ENCODE peak calls at places on chromosomes 12 and 14, in four cellular contexts. L is astrocyte of the spinal cord, Z is IMR-90, T is fibroblast of lung. Q is an unnamed sample.

GRCh38 chr14:72613975-72614319 is 280.0 kb downstream of the DPF3 start:
- DNase-seq in L (no peak), T (no peak), Z (no peak), Q (no peak)

GRCh38 chr12:50641566-50641965 is 122.3 kb upstream of the ATF1 start:
- DNase-seq in L (no peak), Z (no peak), T (no peak), Q (no peak)

GRCh38 chr12:89356069-89356665 is 3.9 kb upstream of the DUSP6 start:
- DNase-seq in L (no peak), Z (no peak), T (no peak), Q (no peak)

GRCh38 chr14:54487771-54488170 is 1.0 kb downstream of the GMFB start:
- DNase-seq in T (peak), Z (peak), L (peak), Q (peak)

GRCh38 chr14:23645504-23645811 is 9.3 kb downstream of the DHRS2 start:
- DNase-seq in Z (no peak), L (no peak), T (no peak), Q (no peak)

GRCh38 chr12:105860556-105861207 is 278.1 kb downstream of the NUAK1 start:
- DNase-seq in T (no peak), Z (no peak), L (no peak), Q (no peak)

GRCh38 chr14:23034498-23035302 is at the start of gene PSMB5:
- DNase-seq in T (peak), Z (peak), L (peak), Q (peak)

GRCh38 chr14:25308244-25308643 is 258.3 kb upstream of the STXBP6 start:
- DNase-seq in Z (no peak), L (no peak), T (no peak), Q (no peak)

GRCh38 chr12:94277426-94278000 is 129.1 kb downstream of the PLXNC1 start:
- DNase-seq in Z (peak), L (peak), T (peak), Q (peak)

GRCh38 chr14:98906123-98906995 is 365.6 kb downstream of the BCL11B start:
- DNase-seq in L (peak), T (peak), Z (no peak), Q (no peak)

GRCh38 chr14:104075530-104076151 is 9.9 kb upstream of the ASPG start:
- DNase-seq in T (no peak), Z (no peak), L (no peak), Q (no peak)

GRCh38 chr14:70919774-70920173 is 12.5 kb downstream of the PCNX1 start:
- DNase-seq in Z (peak), T (peak), L (peak), Q (peak)

GRCh38 chr14:38047518-38047917 is 160.2 kb upstream of the SSTR1 start:
- DNase-seq in T (no peak), Z (no peak), L (peak), Q (no peak)

GRCh38 chr12:29374913-29375312 is 6.1 kb downstream of the ERGIC2 start:
- DNase-seq in L (no peak), Z (no peak), T (no peak), Q (no peak)

GRCh38 chr12:19035552-19035951 is 94.0 kb upstream of the PLEKHA5 start:
- DNase-seq in Z (peak), L (no peak), T (peak), Q (peak)

GRCh38 chr12:66217342-66217929 is 28.4 kb downstream of the IRAK3 start:
- DNase-seq in T (no peak), L (no peak), Z (no peak), Q (no peak)

GRCh38 chr12:60197589-60197988 is 601.8 kb downstream of the SLC16A7 start:
- DNase-seq in Z (peak), T (peak), L (no peak), Q (peak)

GRCh38 chr14:101464310-101464983 is 96.8 kb upstream of the DIO3 start:
- DNase-seq in Z (no peak), T (no peak), L (no peak), Q (no peak)

GRCh38 chr14:92974541-92975345 is 51.8 kb downstream of the CHGA start:
- DNase-seq in L (no peak), Z (no peak), T (no peak), Q (no peak)

DNA sequence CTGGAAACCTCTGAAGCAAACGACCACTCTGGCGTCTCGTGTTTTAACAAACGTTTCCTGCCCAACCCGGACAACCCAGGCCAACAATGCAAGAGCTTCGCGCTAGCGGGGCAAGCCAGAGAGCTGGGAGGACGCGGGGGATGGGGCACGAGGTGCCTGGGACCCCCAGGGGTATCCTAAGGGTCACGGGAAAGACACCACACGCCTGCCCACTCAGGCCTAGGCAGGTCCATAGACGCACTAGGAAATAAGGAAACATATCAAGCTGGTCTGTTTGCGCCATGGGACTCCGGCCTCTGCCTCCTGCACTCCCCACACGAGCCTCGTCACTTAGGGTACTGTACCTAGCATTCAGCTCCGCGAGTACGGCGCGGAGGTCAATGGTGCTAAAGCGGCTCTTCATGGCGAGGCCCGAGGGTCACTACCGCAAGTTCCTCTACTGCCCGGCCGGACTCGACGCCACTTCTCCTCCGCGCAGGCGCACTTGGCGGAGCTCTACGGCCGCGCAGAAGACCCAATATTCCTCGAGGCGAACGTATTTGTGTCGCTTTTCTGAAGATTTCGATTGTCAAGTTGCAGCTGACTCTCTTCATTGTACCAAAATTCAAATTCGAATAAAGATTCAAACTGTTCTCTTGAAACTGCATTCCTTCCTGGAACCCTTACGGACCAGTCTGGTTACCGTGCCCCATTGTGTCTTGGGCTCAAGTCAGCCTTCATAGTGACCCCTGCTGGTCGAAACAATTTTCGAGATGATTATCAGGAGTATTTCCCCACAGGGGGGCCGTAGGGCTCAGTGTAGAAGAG is at the start of gene NEMF:
- DNase-seq in L (peak), T (peak), Z (peak), Q (peak)
- H3K4me3 ChIP-seq in L (peak), T (peak), Z (peak), Q (peak)

DNA sequence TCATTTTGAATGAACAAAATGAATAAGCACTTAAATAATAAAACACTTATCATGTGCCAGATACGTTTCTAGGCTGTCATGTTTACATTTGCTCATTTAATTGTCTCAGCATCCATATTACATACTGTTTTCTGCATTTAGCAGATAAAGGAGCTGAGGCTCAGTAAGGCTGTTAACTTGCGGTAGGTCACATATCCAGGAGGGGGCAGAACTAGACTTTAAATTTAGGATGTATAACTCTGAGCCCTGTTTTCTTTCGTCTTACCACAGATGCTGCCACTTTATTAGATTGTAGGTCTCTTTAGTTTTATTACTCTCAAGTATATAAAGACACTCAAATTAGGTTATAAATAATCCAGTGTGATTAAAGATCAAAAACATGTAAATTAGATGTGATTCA is 17.7 kb downstream of the IRAK4 start:
- DNase-seq in T (peak), Z (peak), L (peak), Q (peak)
- TF ChIP-seq CTCF in T (peak), Z (peak), L (peak), Q (peak)

GRCh38 chr14:94995551-94995950 is 161.8 kb downstream of the DICER1 start:
- DNase-seq in L (no peak), Z (no peak), T (no peak), Q (no peak)
- H3K4me3 ChIP-seq in L (no peak), Z (no peak), T (no peak), Q (no peak)

GRCh38 chr14:33674716-33675115 is 276.2 kb downstream of the EGLN3 start:
- DNase-seq in L (no peak), T (no peak), Z (no peak), Q (no peak)

GRCh38 chr14:33679025-33679424 is 271.8 kb downstream of the EGLN3 start:
- DNase-seq in T (no peak), L (no peak), Z (no peak), Q (no peak)

GRCh38 chr14:33678012-33678411 is 272.9 kb downstream of the EGLN3 start:
- DNase-seq in T (no peak), L (no peak), Z (no peak), Q (no peak)

GRCh38 chr14:33675415-33676130 is 275.3 kb downstream of the EGLN3 start:
- DNase-seq in T (peak), Z (no peak), L (no peak), Q (no peak)

DNA sequence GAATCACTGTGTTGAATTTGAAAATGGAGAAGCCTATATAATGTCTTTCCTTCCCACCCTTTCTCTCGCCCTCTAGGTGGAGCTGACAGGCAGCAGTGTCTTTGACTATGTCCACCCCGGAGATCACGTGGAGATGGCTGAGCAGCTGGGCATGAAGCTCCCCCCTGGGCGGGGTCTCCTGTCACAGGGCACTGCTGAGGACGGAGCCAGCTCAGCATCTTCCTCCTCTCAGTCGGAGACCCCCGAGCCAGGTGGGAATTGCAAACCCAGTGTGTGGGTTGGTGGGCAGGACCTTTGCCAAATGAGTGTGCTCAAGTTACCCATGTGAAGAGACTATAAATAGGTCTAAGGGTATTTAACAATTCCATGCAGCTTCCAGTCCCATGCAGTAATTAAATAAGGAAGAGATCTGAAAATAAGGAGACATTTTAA is 274.7 kb downstream of the EGLN3 start:
- DNase-seq in Z (no peak), T (peak), L (peak), Q (peak)
- TF ChIP-seq CTCF in Z (no peak), T (peak), L (peak), Q (peak)

DNA sequence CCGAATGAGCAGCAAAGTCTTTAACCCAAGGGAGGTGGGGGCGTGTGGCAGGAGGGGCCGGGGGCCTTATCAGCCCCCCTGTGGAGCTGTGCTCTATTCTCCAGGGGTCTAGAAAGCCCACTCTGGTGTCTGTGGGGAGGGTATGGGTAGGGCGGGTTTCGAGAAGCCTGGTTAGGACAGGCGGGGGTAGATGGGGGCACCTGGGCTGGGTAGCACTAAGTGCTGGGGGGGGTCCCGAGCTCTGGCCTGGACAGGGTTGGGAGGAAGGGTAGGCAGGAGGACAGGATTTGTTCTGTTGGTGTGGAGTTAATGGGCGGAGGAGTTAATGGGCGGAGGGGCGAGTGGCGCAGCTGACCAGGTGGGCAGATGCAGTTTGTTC is 2.0 kb downstream of the PACS2 start:
- DNase-seq in T (no peak), Z (no peak), L (no peak), Q (no peak)
- H3K4me3 ChIP-seq in T (no peak), Z (no peak), L (no peak), Q (no peak)

GRCh38 chr12:108930155-108930554 is 50.3 kb downstream of the DAO start:
- DNase-seq in L (no peak), T (no peak), Z (no peak), Q (no peak)

GRCh38 chr12:108933950-108934349 is 54.1 kb downstream of the DAO start:
- DNase-seq in Z (no peak), L (no peak), T (no peak), Q (no peak)

GRCh38 chr12:108930756-108931155 is 50.9 kb downstream of the DAO start:
- DNase-seq in T (no peak), Z (no peak), L (no peak), Q (no peak)

GRCh38 chr12:108922918-108923317 is 43.0 kb downstream of the DAO start:
- DNase-seq in Z (no peak), L (no peak), T (no peak), Q (no peak)

GRCh38 chr12:108928695-108929094 is 48.8 kb downstream of the DAO start:
- DNase-seq in T (no peak), Z (no peak), L (no peak), Q (no peak)
- TF ChIP-seq CTCF in T (no peak), Z (no peak), L (no peak), Q (no peak)

GRCh38 chr14:84399296-84399910 is 1130.5 kb upstream of the FLRT2 start:
- DNase-seq in T (no peak), L (no peak), Z (no peak), Q (no peak)
- H3K4me3 ChIP-seq in T (no peak), L (no peak), Z (no peak), Q (no peak)

GRCh38 chr12:51689972-51690371 is 98.9 kb downstream of the SCN8A start:
- DNase-seq in Z (no peak), L (no peak), T (no peak), Q (no peak)
- TF ChIP-seq CTCF in Z (no peak), L (no peak), T (no peak), Q (no peak)

GRCh38 chr14:89308232-89308959 is 108.6 kb downstream of the FOXN3 start:
- DNase-seq in T (peak), Z (peak), L (no peak), Q (no peak)
- H3K4me3 ChIP-seq in T (no peak), Z (no peak), L (no peak), Q (no peak)